ENCODE peak calls at places on chromosomes 5 and 9, in nine cellular contexts. S, H, X, K, U, V, T, J and N are unnamed samples.

GRCh38 chr5:172926008-172926523 is 33.2 kb upstream of the RPL26L1 start:
- DNase-seq in S (no peak), H (no peak), X (no peak), K (no peak), U (no peak), V (no peak), T (no peak), J (no peak), N (no peak)

GRCh38 chr9:126829035-126829434 is 24.2 kb downstream of the ZBTB43 start:
- DNase-seq in S (no peak), H (no peak), X (no peak), K (no peak), U (no peak), V (no peak), T (no peak), J (no peak), N (no peak)

GRCh38 chr5:138748630-138749081 is 4.6 kb upstream of the CTNNA1 start:
- DNase-seq in S (no peak), H (no peak), X (no peak), K (no peak), U (no peak), V (no peak), T (no peak), J (no peak), N (no peak)

GRCh38 chr5:57488308-57488955 is 5.8 kb upstream of the ACTBL2 start:
- DNase-seq in S (no peak), H (no peak), X (no peak), K (no peak), U (no peak), V (no peak), T (no peak), J (no peak), N (no peak)

GRCh38 chr9:98222885-98223640 is 30.6 kb upstream of the CORO2A start:
- DNase-seq in S (no peak), H (no peak), X (no peak), K (no peak), U (no peak), V (no peak), T (no peak), J (no peak), N (no peak)

GRCh38 chr5:79961731-79962579 is 29.1 kb downstream of the MTX3 start:
- DNase-seq in S (no peak), H (no peak), X (no peak), K (no peak), U (no peak), V (no peak), T (no peak), J (no peak), N (no peak)

GRCh38 chr5:10250804-10251276 is 760 bp downstream of the CCT5 start:
- DNase-seq in S (no peak), H (no peak), X (no peak), K (no peak), U (no peak), V (no peak), T (no peak), J (no peak), N (no peak)

GRCh38 chr9:130461218-130461630 is 16.5 kb downstream of the ASS1 start:
- DNase-seq in S (peak), H (peak), X (no peak), K (no peak), U (peak), V (peak), T (no peak), J (peak), N (no peak)

GRCh38 chr9:5518937-5519319 is 8.6 kb downstream of the PDCD1LG2 start:
- DNase-seq in S (no peak), H (no peak), X (no peak), K (no peak), U (no peak), V (no peak), T (no peak), J (no peak), N (no peak)

GRCh38 chr5:78611161-78611605 is 37.4 kb downstream of the LHFPL2 start:
- DNase-seq in S (no peak), H (no peak), X (no peak), K (no peak), U (peak), V (no peak), T (no peak), J (no peak), N (no peak)

GRCh38 chr9:132114102-132114707 is 34.5 kb upstream of the MED27 start:
- DNase-seq in S (peak), H (no peak), X (no peak), K (no peak), U (peak), V (peak), T (no peak), J (no peak), N (no peak)

GRCh38 chr9:98995059-98995665 is 51.5 kb downstream of the COL15A1 start:
- DNase-seq in S (peak), H (no peak), X (no peak), K (no peak), U (no peak), V (peak), T (no peak), J (no peak), N (no peak)

GRCh38 chr5:93382188-93382587 is 198.8 kb downstream of the NR2F1-AS1 start:
- DNase-seq in S (no peak), H (no peak), X (no peak), K (no peak), U (no peak), V (no peak), T (no peak), J (no peak), N (no peak)

GRCh38 chr5:119532637-119533036 is 80.3 kb downstream of the HSD17B4 start:
- DNase-seq in S (no peak), H (no peak), X (no peak), K (no peak), U (no peak), V (no peak), T (no peak), J (no peak), N (no peak)

GRCh38 chr5:38297830-38298608 is 39.7 kb downstream of the EGFLAM start:
- DNase-seq in S (no peak), H (no peak), X (no peak), K (no peak), U (no peak), V (no peak), T (no peak), J (no peak), N (no peak)

GRCh38 chr5:127665641-127666040 is 16.8 kb downstream of the CTXN3 start:
- DNase-seq in S (no peak), H (no peak), X (no peak), K (no peak), U (no peak), V (no peak), T (no peak), J (no peak), N (no peak)

GRCh38 chr5:410911-411517 is 32.0 kb upstream of the EXOC3 start:
- DNase-seq in S (no peak), H (no peak), X (no peak), K (no peak), U (no peak), V (no peak), T (no peak), J (no peak), N (no peak)

GRCh38 chr9:129327552-129328283 is 149.7 kb upstream of the IER5L start:
- DNase-seq in S (no peak), H (no peak), X (no peak), K (no peak), U (no peak), V (no peak), T (no peak), J (no peak), N (no peak)

GRCh38 chr9:16545639-16546038 is 324.8 kb downstream of the BNC2 start:
- DNase-seq in S (no peak), H (no peak), X (no peak), K (no peak), U (no peak), V (no peak), T (no peak), J (no peak), N (no peak)

GRCh38 chr5:127153031-127153430 is 79.7 kb upstream of the C5orf63 start:
- DNase-seq in S (no peak), H (no peak), X (no peak), K (no peak), U (no peak), V (no peak), T (no peak), J (no peak), N (no peak)

GRCh38 chr5:168365581-168366081 is 74.2 kb downstream of the WWC1 start:
- DNase-seq in S (peak), H (no peak), X (no peak), K (no peak), U (no peak), V (peak), T (no peak), J (no peak), N (peak)

GRCh38 chr5:126486332-126486731 is 63.1 kb downstream of the GRAMD2B start:
- DNase-seq in S (peak), H (no peak), X (no peak), K (no peak), U (no peak), V (no peak), T (no peak), J (no peak), N (peak)

GRCh38 chr5:134647750-134648424 is 698 bp upstream of the SEC24A start:
- DNase-seq in S (peak), H (no peak), X (no peak), K (no peak), U (no peak), V (no peak), T (no peak), J (no peak), N (no peak)

GRCh38 chr5:171418982-171419662 is at the start of gene FGF18:
- DNase-seq in S (no peak), H (no peak), X (no peak), K (no peak), U (peak), V (peak), T (no peak), J (no peak), N (no peak)

GRCh38 chr5:39146831-39147540 is 72.4 kb downstream of the FYB1 start:
- DNase-seq in S (no peak), H (no peak), X (no peak), K (no peak), U (no peak), V (no peak), T (no peak), J (no peak), N (no peak)

GRCh38 chr5:91145233-91145620 is 237.9 kb downstream of the ARRDC3 start:
- DNase-seq in S (no peak), H (no peak), X (no peak), K (no peak), U (no peak), V (no peak), T (no peak), J (no peak), N (no peak)

GRCh38 chr5:162456096-162456495 is 388.5 kb downstream of the GABRG2 start:
- DNase-seq in S (no peak), H (no peak), X (no peak), K (no peak), U (no peak), V (no peak), T (no peak), J (no peak), N (no peak)

GRCh38 chr5:143931986-143932385 is 120.0 kb downstream of the HMHB1 start:
- DNase-seq in S (no peak), H (no peak), X (no peak), K (no peak), U (no peak), V (no peak), T (no peak), J (no peak), N (no peak)

GRCh38 chr5:14449052-14449661 is 132.4 kb upstream of the OTULINL start:
- DNase-seq in S (no peak), H (no peak), X (no peak), K (no peak), U (no peak), V (no peak), T (no peak), J (no peak), N (no peak)